ENCODE peak calls at places on chromosomes 2 and 18, in four cellular contexts. D, E, L and Z are unnamed samples.

GRCh38 chr18:34222025-34222395 is 2.7 kb downstream of the NOL4 start:
- DNase-seq in D (no peak), E (no peak), L (peak; percentile 78), Z (no peak)

GRCh38 chr2:96689431-96689991 is 46.9 kb downstream of the FER1L5 start:
- DNase-seq in L (no peak), D (no peak), E (no peak), Z (no peak)

GRCh38 chr2:25844089-25844488 is 34.2 kb downstream of the ASXL2 start:
- DNase-seq in D (no peak), E (no peak), L (no peak), Z (no peak)

GRCh38 chr2:182818541-182819308 is 47.7 kb downstream of the FRZB start:
- DNase-seq in E (no peak), D (no peak), L (peak; percentile 58), Z (no peak)

GRCh38 chr18:54269924-54270844 is 867 bp downstream of the POLI start:
- DNase-seq in D (no peak), L (peak; percentile 90), E (no peak), Z (peak; percentile 31)

GRCh38 chr2:163713534-163714311 is 22.1 kb downstream of the FIGN start:
- DNase-seq in D (peak; percentile 15), L (peak; percentile 60), E (no peak), Z (no peak)

GRCh38 chr18:45617284-45617683 is 2.0 kb downstream of the SLC14A2 start:
- DNase-seq in D (no peak), L (no peak), E (no peak), Z (no peak)

GRCh38 chr2:200454839-200455801 is 54.7 kb downstream of the KCTD18 start:
- DNase-seq in D (no peak), E (no peak), L (no peak), Z (no peak)

GRCh38 chr2:129170570-129170969 is 808.9 kb upstream of the RAB6C start:
- DNase-seq in L (no peak), D (no peak), E (no peak), Z (no peak)

GRCh38 chr18:77102246-77103040 is 30.1 kb downstream of the MBP start:
- DNase-seq in D (no peak), L (no peak), E (peak; percentile 59), Z (peak; percentile 71)

GRCh38 chr2:165889761-165890242 is 63.8 kb downstream of the TTC21B start:
- DNase-seq in L (no peak), D (no peak), E (no peak), Z (no peak)

GRCh38 chr2:176508374-176508773 is 239.1 kb downstream of the MTX2 start:
- DNase-seq in E (no peak), D (no peak), L (no peak), Z (no peak)
- H3K27ac ChIP-seq in E (no peak overlapping the region), D (no peak overlapping the region), L (no peak overlapping the region), Z (no peak overlapping the region)

DNA sequence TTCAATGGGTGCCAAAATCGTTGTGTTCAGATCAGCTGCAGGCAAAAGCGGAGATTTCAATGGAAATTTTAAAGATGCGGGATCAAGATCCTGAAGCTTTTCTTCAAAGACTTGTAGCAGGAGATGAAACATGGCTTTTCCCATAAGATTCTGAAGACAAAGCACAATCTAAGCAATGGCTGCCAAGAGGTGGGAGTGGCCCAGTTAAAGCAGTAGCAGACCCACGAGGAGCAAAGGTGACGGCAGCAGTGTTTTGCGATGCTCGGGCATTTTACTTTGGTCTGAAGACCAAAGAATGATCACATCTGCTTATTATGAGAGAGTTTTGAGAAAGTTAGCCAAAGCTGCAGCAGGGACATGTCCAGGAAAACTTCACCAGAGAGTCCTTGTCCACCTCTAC is 222.9 kb downstream of the DSC3 start:
- DNase-seq in D (no peak), L (no peak), E (no peak), Z (no peak)
- H3K27ac ChIP-seq in D (no peak overlapping the region), L (no peak overlapping the region), E (no peak overlapping the region), Z (no peak overlapping the region)

GRCh38 chr2:215718426-215718825 is 282.6 kb upstream of the FN1 start:
- DNase-seq in L (no peak), E (no peak), D (no peak), Z (no peak)
- H3K27ac ChIP-seq in L (no peak overlapping the region), E (no peak overlapping the region), D (no peak overlapping the region), Z (no peak overlapping the region)

GRCh38 chr2:16708173-16708572 is 42.5 kb upstream of the CYRIA start:
- DNase-seq in D (no peak), E (no peak), L (no peak), Z (no peak)

GRCh38 chr2:16707014-16707413 is 41.4 kb upstream of the CYRIA start:
- DNase-seq in L (no peak), D (no peak), E (no peak), Z (no peak)

GRCh38 chr2:16713011-16713423 is 47.4 kb upstream of the CYRIA start:
- DNase-seq in D (no peak), L (no peak), E (no peak), Z (no peak)

GRCh38 chr2:16709769-16710168 is 44.1 kb upstream of the CYRIA start:
- DNase-seq in L (no peak), D (no peak), E (no peak), Z (no peak)
- H3K27ac ChIP-seq in L (no peak overlapping the region), D (no peak overlapping the region), E (no peak overlapping the region), Z (no peak overlapping the region)

GRCh38 chr2:9889812-9890261 is 46.6 kb downstream of the TAF1B start:
- DNase-seq in E (no peak), D (no peak), L (no peak), Z (no peak)
- H3K27ac ChIP-seq in E (no peak overlapping the region), D (no peak overlapping the region), L (peak overlapping the region; percentile 54), Z (no peak overlapping the region)

GRCh38 chr2:169999041-169999440 is 171.8 kb downstream of the UBR3 start:
- DNase-seq in E (no peak), D (no peak), L (no peak), Z (no peak)
- H3K27ac ChIP-seq in E (no peak overlapping the region), D (no peak overlapping the region), L (no peak overlapping the region), Z (no peak overlapping the region)

GRCh38 chr18:7568426-7568825 is 1.3 kb downstream of the PTPRM start:
- DNase-seq in D (no peak), L (no peak), E (no peak), Z (no peak)
- H3K27ac ChIP-seq in D (peak overlapping the region; percentile 47), L (no peak overlapping the region), E (no peak overlapping the region), Z (no peak overlapping the region)

DNA sequence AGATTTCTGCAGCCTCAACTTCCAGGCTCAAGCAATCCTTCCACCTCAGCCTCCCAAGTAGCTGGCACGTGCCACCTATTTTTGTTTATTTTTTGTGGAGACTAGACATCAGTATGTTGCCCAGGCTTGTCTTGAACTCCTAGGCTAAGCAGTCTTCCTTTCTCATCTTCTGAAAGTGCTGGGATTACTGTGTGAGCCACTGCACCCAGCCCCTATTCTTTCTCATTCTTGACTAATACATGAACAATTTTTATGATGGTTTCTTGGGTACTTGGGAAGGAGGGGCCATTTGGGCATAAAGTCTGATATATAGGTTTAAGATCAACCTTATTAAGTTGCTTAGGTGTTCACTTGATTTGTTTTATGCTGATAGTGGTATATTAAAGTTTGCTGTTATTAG is 26.2 kb downstream of the EPC2 start:
- DNase-seq in L (no peak), E (no peak), D (no peak), Z (no peak)
- H3K27ac ChIP-seq in L (no peak overlapping the region), E (no peak overlapping the region), D (no peak overlapping the region), Z (no peak overlapping the region)

DNA sequence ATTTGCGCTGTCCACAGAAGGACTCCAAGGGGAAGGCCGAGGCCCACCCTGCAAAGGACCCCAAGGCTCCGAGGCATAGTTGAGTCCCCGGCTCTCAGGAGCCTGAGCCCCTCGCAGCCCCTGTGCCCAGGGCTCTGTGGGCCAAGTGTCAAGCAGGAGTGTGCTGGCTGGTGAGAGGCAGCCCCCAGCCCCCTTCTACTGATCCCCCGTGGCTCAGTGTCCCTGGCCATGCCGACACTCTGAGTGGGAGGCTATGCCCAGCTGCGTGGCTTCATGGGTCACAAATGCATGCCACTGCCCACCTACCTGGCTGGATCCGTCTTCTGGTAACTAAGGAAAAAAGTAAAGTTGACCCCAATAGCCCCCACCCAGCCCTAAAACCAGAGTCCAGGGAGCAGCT is 172.7 kb downstream of the TNS1 start:
- DNase-seq in E (no peak), D (no peak), L (no peak), Z (no peak)
- H3K27ac ChIP-seq in E (no peak overlapping the region), D (no peak overlapping the region), L (no peak overlapping the region), Z (no peak overlapping the region)